ENCODE peak calls at places on chromosomes 7 and 10, in seven cellular contexts. J is CD4-positive, alpha-beta memory T cell; B is NCI-H510A; T is A549; R is aorta; C is nucleus accumbens; L is stimulated activated CD4-positive, alpha-beta T cell treated with anti-CD3 and anti-CD28 coated beads, Interleukin-2, amount 100 ng/mL, for 48 hours. O is an unnamed sample.

GRCh38 chr7:2823124-2823523 is 21.0 kb downstream of the GNA12 start:
- DNase-seq in J (no peak), B (no peak), T (no peak), C (no peak), R (no peak), L (no peak), O (no peak)

GRCh38 chr10:77941790-77942189 is 15.2 kb upstream of the DLG5 start:
- DNase-seq in R (no peak), L (no peak), C (no peak), B (no peak), J (no peak), T (no peak), O (no peak)

GRCh38 chr7:82204694-82205093 is 238.9 kb downstream of the CACNA2D1 start:
- DNase-seq in B (no peak), T (no peak), C (no peak), R (no peak), L (no peak), J (no peak), O (no peak)

GRCh38 chr10:103584216-103585010 is 90.9 kb downstream of the NEURL1 start:
- DNase-seq in J (peak; percentile 60), T (no peak), B (no peak), R (no peak), L (peak; percentile 61), C (no peak), O (no peak)

GRCh38 chr7:134302120-134302519 is 14.6 kb downstream of the SLC35B4 start:
- DNase-seq in B (no peak), T (no peak), L (no peak), C (no peak), R (no peak), J (no peak), O (no peak)

GRCh38 chr7:30888783-30889182 is 22.9 kb upstream of the AQP1 start:
- DNase-seq in R (no peak), L (no peak), C (peak; percentile 16), J (no peak), B (no peak), T (no peak), O (no peak)

GRCh38 chr10:85642421-85643170 is 724.0 kb downstream of the GRID1 start:
- DNase-seq in L (no peak), R (no peak), J (no peak), C (no peak), B (no peak), T (peak; percentile 74), O (no peak)

GRCh38 chr10:60430017-60430416 is 40.3 kb upstream of the ANK3 start:
- DNase-seq in L (no peak), R (no peak), T (no peak), J (no peak), C (no peak), B (no peak), O (no peak)

GRCh38 chr7:104584620-104585019 is 256.2 kb downstream of the LHFPL3 start:
- DNase-seq in C (no peak), R (no peak), T (no peak), L (no peak), B (no peak), J (no peak), O (no peak)

GRCh38 chr10:79229830-79230562 is 117.3 kb upstream of the PPIF start:
- DNase-seq in T (no peak), B (no peak), J (no peak), L (no peak), R (no peak), C (no peak), O (no peak)

GRCh38 chr7:75796420-75796819 is 17.2 kb downstream of the CCL24 start:
- DNase-seq in J (no peak), C (no peak), B (no peak), L (no peak), R (no peak), T (no peak), O (no peak)

GRCh38 chr10:66799474-66799873 is 126.4 kb upstream of the LRRTM3 start:
- DNase-seq in C (no peak), B (no peak), L (no peak), T (no peak), J (no peak), R (no peak), O (no peak)

GRCh38 chr7:55474944-55475911 is 97.1 kb downstream of the VOPP1 start:
- DNase-seq in B (no peak), J (peak; percentile 58), T (no peak), L (no peak), R (no peak), C (no peak), O (peak; percentile 40)

GRCh38 chr10:17210361-17210760 is 8.9 kb upstream of the TRDMT1 start:
- DNase-seq in C (no peak), J (no peak), L (no peak), T (no peak), R (no peak), B (no peak), O (no peak)

GRCh38 chr7:86926732-86927131 is 132.7 kb downstream of the ELAPOR2 start:
- DNase-seq in J (peak; percentile 52), R (no peak), L (peak; percentile 4), B (no peak), T (peak; percentile 14), C (no peak), O (no peak)

GRCh38 chr10:53839437-53840039 is 961.5 kb downstream of the PCDH15 start:
- DNase-seq in B (no peak), L (no peak), C (no peak), R (no peak), T (no peak), J (no peak), O (no peak)

GRCh38 chr7:131276190-131276589 is 51.5 kb upstream of the MKLN1 start:
- DNase-seq in J (no peak), R (no peak), B (no peak), L (no peak), C (no peak), T (no peak), O (no peak)

GRCh38 chr10:17805921-17806577 is 3.1 kb upstream of the MRC1 start:
- DNase-seq in J (no peak), B (peak; percentile 1), L (peak; percentile 7), C (no peak), T (no peak), R (no peak), O (no peak)

GRCh38 chr7:120460928-120461327 is 188.0 kb downstream of the KCND2 start:
- DNase-seq in C (no peak), L (no peak), T (no peak), J (no peak), B (no peak), R (no peak), O (no peak)

GRCh38 chr7:4748267-4748666 is 27.2 kb upstream of the AP5Z1 start:
- DNase-seq in L (no peak), B (no peak), T (no peak), R (no peak), C (no peak), J (no peak), O (no peak)

GRCh38 chr10:15106352-15107013 is 9.3 kb downstream of the RPP38 start:
- DNase-seq in R (peak; percentile 87), T (peak; percentile 69), J (peak; percentile 60), L (peak; percentile 65), B (no peak), C (no peak), O (peak; percentile 70)

GRCh38 chr7:29327455-29327854 is 132.9 kb downstream of the CHN2 start:
- DNase-seq in R (no peak), B (peak; percentile 65), L (no peak), T (no peak), J (no peak), C (no peak), O (no peak)

GRCh38 chr7:134448359-134449229 is 10.3 kb downstream of the AKR1B1 start:
- DNase-seq in B (no peak), J (no peak), R (no peak), C (no peak), L (no peak), T (peak; percentile 97), O (no peak)

GRCh38 chr10:79203833-79204232 is 135.1 kb downstream of the ZMIZ1 start:
- DNase-seq in J (no peak), B (no peak), C (no peak), L (no peak), T (no peak), R (no peak), O (no peak)

GRCh38 chr10:21888959-21889358 is 114.6 kb downstream of the DNAJC1 start:
- DNase-seq in R (no peak), J (no peak), L (no peak), C (no peak), T (no peak), B (no peak), O (no peak)

GRCh38 chr10:118911361-118911760 is 118.2 kb upstream of the NANOS1 start:
- DNase-seq in L (no peak), B (no peak), R (no peak), T (peak; percentile 41), C (no peak), J (no peak), O (no peak)

GRCh38 chr10:57979466-57979865 is 288.2 kb downstream of the IPMK start:
- DNase-seq in B (no peak), T (no peak), R (no peak), L (no peak), C (no peak), J (no peak), O (no peak)

GRCh38 chr7:158803226-158803944 is 25.9 kb downstream of the ESYT2 start:
- DNase-seq in C (no peak), T (no peak), B (no peak), J (no peak), L (no peak), R (no peak), O (no peak)

GRCh38 chr10:12839941-12840611 is 161.4 kb downstream of the CCDC3 start:
- DNase-seq in B (no peak), L (no peak), J (no peak), C (no peak), T (no peak), R (no peak), O (no peak)

GRCh38 chr7:132609222-132609621 is 33.0 kb upstream of the PLXNA4 start:
- DNase-seq in L (no peak), J (no peak), C (no peak), B (no peak), T (no peak), R (no peak), O (no peak)

GRCh38 chr10:110373059-110373458 is 68.3 kb upstream of the SMNDC1 start:
- DNase-seq in B (no peak), L (no peak), T (peak; percentile 40), C (no peak), R (no peak), J (no peak), O (no peak)

GRCh38 chr7:63077841-63078240 is 920.8 kb upstream of the ZNF722 start:
- DNase-seq in T (no peak), C (no peak), R (no peak), J (no peak), B (no peak), L (no peak), O (no peak)

GRCh38 chr7:68691261-68692216 is 906.7 kb upstream of the AUTS2 start:
- DNase-seq in C (no peak), B (no peak), R (no peak), L (no peak), T (peak; percentile 66), J (no peak), O (no peak)

GRCh38 chr7:140723002-140723401 is 26.5 kb downstream of the NDUFB2 start:
- DNase-seq in T (no peak), L (peak; percentile 8), J (peak; percentile 24), B (no peak), C (no peak), R (no peak), O (no peak)

GRCh38 chr10:99784025-99784730 is 1.7 kb downstream of the ABCC2 start:
- DNase-seq in T (no peak), J (no peak), R (no peak), B (no peak), C (no peak), L (no peak), O (no peak)

GRCh38 chr7:10802526-10802925 is 171.1 kb upstream of the PHF14 start:
- DNase-seq in B (no peak), L (no peak), R (no peak), C (no peak), T (no peak), J (no peak), O (no peak)

GRCh38 chr10:132139526-132139925 is 47.2 kb upstream of the DPYSL4 start:
- DNase-seq in R (peak; percentile 58), T (no peak), J (no peak), C (no peak), L (no peak), B (no peak), O (peak; percentile 49)

GRCh38 chr10:96512997-96513685 is 585 bp downstream of the TLL2 start:
- DNase-seq in R (no peak), C (no peak), B (no peak), T (peak; percentile 16), L (no peak), J (peak; percentile 20), O (no peak)